ENCODE peak calls at places on chromosomes 2 and 18, in nine cellular contexts. A is fibroblast of pulmonary artery, J is neuronal stem cell, K is HuH-7, B is stomach, D is NCI-H1436, H is neural crest cell, O is hippocampal formation, F is RCC 7860. N is an unnamed sample.

GRCh38 chr2:42976400-42976799 is 184.0 kb upstream of the HAAO start:
- DNase-seq in A (no peak), J (no peak), K (no peak), B (no peak), D (no peak), H (no peak), O (no peak), F (no peak), N (no peak)

GRCh38 chr2:221494556-221494955 is 77.5 kb downstream of the EPHA4 start:
- DNase-seq in A (no peak), J (no peak), K (no peak), B (no peak), D (no peak), H (no peak), O (no peak), F (no peak), N (no peak)

GRCh38 chr2:41337956-41338355 is 709.9 kb upstream of the PKDCC start:
- DNase-seq in A (no peak), J (no peak), K (no peak), B (no peak), D (no peak), H (no peak), O (no peak), F (no peak), N (no peak)

GRCh38 chr2:227033471-227034148 is 130.4 kb downstream of the COL4A4 start:
- DNase-seq in A (peak), J (peak), K (peak), B (peak), D (no peak), H (peak), O (no peak), F (no peak), N (no peak)

GRCh38 chr2:36387258-36387916 is 31.8 kb downstream of the CRIM1 start:
- DNase-seq in A (no peak), J (no peak), K (no peak), B (no peak), D (no peak), H (no peak), O (no peak), F (no peak), N (no peak)

GRCh38 chr2:28566441-28567075 is 70.7 kb downstream of the PLB1 start:
- DNase-seq in A (peak), J (peak), K (peak), B (peak), D (peak), H (peak), O (peak), F (peak), N (peak)

GRCh38 chr2:85053802-85054201 is 79.4 kb upstream of the TCF7L1 start:
- DNase-seq in A (peak), J (no peak), K (no peak), B (no peak), D (no peak), H (no peak), O (no peak), F (peak), N (no peak)

GRCh38 chr18:22637787-22638186 is 220.1 kb upstream of the CTAGE1 start:
- DNase-seq in A (peak), J (no peak), K (no peak), B (no peak), D (no peak), H (no peak), O (no peak), F (no peak), N (no peak)

GRCh38 chr2:11102956-11103860 is 52.1 kb upstream of the SLC66A3 start:
- DNase-seq in A (no peak), J (no peak), K (no peak), B (no peak), D (peak), H (no peak), O (no peak), F (no peak), N (no peak)

GRCh38 chr2:187093771-187094412 is 244.9 kb upstream of the ZSWIM2 start:
- DNase-seq in A (no peak), J (no peak), K (no peak), B (no peak), D (no peak), H (no peak), O (no peak), F (no peak), N (no peak)

GRCh38 chr18:50674307-50674706 is 114.4 kb downstream of the MAPK4 start:
- DNase-seq in A (no peak), J (no peak), K (no peak), B (no peak), D (no peak), H (no peak), O (no peak), F (no peak), N (no peak)

GRCh38 chr2:109638807-109639206 is 24.6 kb downstream of the SOWAHC start:
- DNase-seq in A (peak), J (no peak), K (no peak), B (no peak), D (no peak), H (no peak), O (no peak), F (no peak), N (peak)

GRCh38 chr18:76970749-76971148 is 148.4 kb downstream of the ZNF236 start:
- DNase-seq in A (no peak), J (no peak), K (no peak), B (no peak), D (no peak), H (no peak), O (no peak), F (no peak), N (no peak)

GRCh38 chr18:7840445-7840844 is 273.3 kb downstream of the PTPRM start:
- DNase-seq in A (peak), J (no peak), K (no peak), B (no peak), D (no peak), H (no peak), O (no peak), F (no peak), N (no peak)

GRCh38 chr18:9546468-9546867 is 67.9 kb downstream of the PPP4R1 start:
- DNase-seq in A (no peak), J (no peak), K (no peak), B (no peak), D (no peak), H (no peak), O (no peak), F (no peak), N (no peak)

GRCh38 chr2:146068051-146068450 is 1548.1 kb upstream of the ZEB2 start:
- DNase-seq in A (no peak), J (no peak), K (no peak), B (no peak), D (no peak), H (no peak), O (no peak), F (no peak), N (no peak)

GRCh38 chr2:193847140-193847539 is 1652.4 kb upstream of the TMEFF2 start:
- DNase-seq in A (peak), J (no peak), K (no peak), B (no peak), D (no peak), H (no peak), O (no peak), F (peak), N (no peak)

GRCh38 chr18:61154866-61155265 is 178.4 kb upstream of the CDH20 start:
- DNase-seq in A (no peak), J (no peak), K (no peak), B (no peak), D (no peak), H (no peak), O (no peak), F (no peak), N (no peak)